ENCODE peak calls at places on chromosome 21, in eight cellular contexts. One of them, this sample, is unnamed.

GRCh38 chr21:15732290-15732995 is 2.7 kb downstream of the USP25 start:
- DNase-seq in esophagus muscularis mucosa: no peak
- DNase-seq in thoracic aorta: no peak
- DNase-seq in mammary epithelial cell: peak
- DNase-seq in stomach: no peak
- DNase-seq in left lung: no peak
- DNase-seq in heart left ventricle: no peak
- DNase-seq in RWPE1: peak
- DNase-seq in this sample: no peak

GRCh38 chr21:42590431-42591131 is 62.8 kb upstream of the PDE9A start:
- DNase-seq in esophagus muscularis mucosa: no peak
- DNase-seq in thoracic aorta: no peak
- DNase-seq in mammary epithelial cell: no peak
- DNase-seq in stomach: no peak
- DNase-seq in left lung: no peak
- DNase-seq in heart left ventricle: no peak
- DNase-seq in RWPE1: no peak
- DNase-seq in this sample: no peak

GRCh38 chr21:14773777-14774345 is 227.7 kb upstream of the SAMSN1 start:
- DNase-seq in esophagus muscularis mucosa: no peak
- DNase-seq in thoracic aorta: no peak
- DNase-seq in mammary epithelial cell: peak
- DNase-seq in stomach: peak
- DNase-seq in left lung: peak
- DNase-seq in heart left ventricle: peak
- DNase-seq in RWPE1: peak
- DNase-seq in this sample: peak

GRCh38 chr21:35801388-35801787 is 258.9 kb downstream of the SETD4 start:
- DNase-seq in esophagus muscularis mucosa: no peak
- DNase-seq in thoracic aorta: no peak
- DNase-seq in mammary epithelial cell: no peak
- DNase-seq in stomach: no peak
- DNase-seq in left lung: no peak
- DNase-seq in heart left ventricle: no peak
- DNase-seq in RWPE1: no peak
- DNase-seq in this sample: no peak

GRCh38 chr21:32437729-32438128 is 25.2 kb downstream of the EVA1C start:
- DNase-seq in esophagus muscularis mucosa: no peak
- DNase-seq in thoracic aorta: no peak
- DNase-seq in mammary epithelial cell: no peak
- DNase-seq in stomach: no peak
- DNase-seq in left lung: no peak
- DNase-seq in heart left ventricle: no peak
- DNase-seq in RWPE1: no peak
- DNase-seq in this sample: no peak

GRCh38 chr21:39845581-39846130 is 21.6 kb upstream of the PCP4 start:
- DNase-seq in esophagus muscularis mucosa: peak
- DNase-seq in thoracic aorta: no peak
- DNase-seq in mammary epithelial cell: no peak
- DNase-seq in stomach: no peak
- DNase-seq in left lung: no peak
- DNase-seq in heart left ventricle: no peak
- DNase-seq in RWPE1: no peak
- DNase-seq in this sample: no peak

GRCh38 chr21:28771790-28772501 is 220.7 kb downstream of the LTN1 start:
- DNase-seq in esophagus muscularis mucosa: no peak
- DNase-seq in thoracic aorta: peak
- DNase-seq in mammary epithelial cell: peak
- DNase-seq in stomach: no peak
- DNase-seq in left lung: no peak
- DNase-seq in heart left ventricle: no peak
- DNase-seq in RWPE1: no peak
- DNase-seq in this sample: no peak

GRCh38 chr21:43290529-43291346 is 121.9 kb downstream of the CRYAA start:
- DNase-seq in esophagus muscularis mucosa: no peak
- DNase-seq in thoracic aorta: no peak
- DNase-seq in mammary epithelial cell: no peak
- DNase-seq in stomach: no peak
- DNase-seq in left lung: no peak
- DNase-seq in heart left ventricle: peak
- DNase-seq in RWPE1: no peak
- DNase-seq in this sample: no peak

GRCh38 chr21:17537299-17537698 is 24.5 kb downstream of the CXADR start:
- DNase-seq in esophagus muscularis mucosa: no peak
- DNase-seq in thoracic aorta: no peak
- DNase-seq in mammary epithelial cell: peak
- DNase-seq in stomach: no peak
- DNase-seq in left lung: no peak
- DNase-seq in heart left ventricle: no peak
- DNase-seq in RWPE1: peak
- DNase-seq in this sample: no peak

GRCh38 chr21:35395728-35396127 is 346.6 kb upstream of the RUNX1 start:
- DNase-seq in esophagus muscularis mucosa: no peak
- DNase-seq in thoracic aorta: no peak
- DNase-seq in mammary epithelial cell: peak
- DNase-seq in stomach: no peak
- DNase-seq in left lung: no peak
- DNase-seq in heart left ventricle: no peak
- DNase-seq in RWPE1: peak
- DNase-seq in this sample: no peak

GRCh38 chr21:31497939-31498338 is 153.9 kb upstream of the TIAM1 start:
- DNase-seq in esophagus muscularis mucosa: no peak
- DNase-seq in thoracic aorta: no peak
- DNase-seq in mammary epithelial cell: no peak
- DNase-seq in stomach: no peak
- DNase-seq in left lung: no peak
- DNase-seq in heart left ventricle: no peak
- DNase-seq in RWPE1: no peak
- DNase-seq in this sample: no peak

GRCh38 chr21:31374430-31374829 is 30.4 kb upstream of the TIAM1 start:
- DNase-seq in esophagus muscularis mucosa: no peak
- DNase-seq in thoracic aorta: no peak
- DNase-seq in mammary epithelial cell: no peak
- DNase-seq in stomach: no peak
- DNase-seq in left lung: no peak
- DNase-seq in heart left ventricle: no peak
- DNase-seq in RWPE1: no peak
- DNase-seq in this sample: no peak

GRCh38 chr21:21232320-21232719 is 234.1 kb downstream of the NCAM2 start:
- DNase-seq in esophagus muscularis mucosa: no peak
- DNase-seq in thoracic aorta: no peak
- DNase-seq in mammary epithelial cell: no peak
- DNase-seq in stomach: no peak
- DNase-seq in left lung: no peak
- DNase-seq in heart left ventricle: no peak
- DNase-seq in RWPE1: no peak
- DNase-seq in this sample: no peak

GRCh38 chr21:41477641-41478318 is 30.2 kb downstream of the TMPRSS2 start:
- DNase-seq in esophagus muscularis mucosa: no peak
- DNase-seq in thoracic aorta: no peak
- DNase-seq in mammary epithelial cell: peak
- DNase-seq in stomach: peak
- DNase-seq in left lung: no peak
- DNase-seq in heart left ventricle: no peak
- DNase-seq in RWPE1: no peak
- DNase-seq in this sample: no peak
- H3K27ac ChIP-seq in esophagus muscularis mucosa: no peak
- H3K27ac ChIP-seq in thoracic aorta: no peak
- H3K27ac ChIP-seq in mammary epithelial cell: no peak
- H3K27ac ChIP-seq in stomach: peak
- H3K27ac ChIP-seq in left lung: peak
- H3K27ac ChIP-seq in heart left ventricle: no peak
- H3K27ac ChIP-seq in RWPE1: no peak
- H3K27ac ChIP-seq in this sample: no peak

DNA sequence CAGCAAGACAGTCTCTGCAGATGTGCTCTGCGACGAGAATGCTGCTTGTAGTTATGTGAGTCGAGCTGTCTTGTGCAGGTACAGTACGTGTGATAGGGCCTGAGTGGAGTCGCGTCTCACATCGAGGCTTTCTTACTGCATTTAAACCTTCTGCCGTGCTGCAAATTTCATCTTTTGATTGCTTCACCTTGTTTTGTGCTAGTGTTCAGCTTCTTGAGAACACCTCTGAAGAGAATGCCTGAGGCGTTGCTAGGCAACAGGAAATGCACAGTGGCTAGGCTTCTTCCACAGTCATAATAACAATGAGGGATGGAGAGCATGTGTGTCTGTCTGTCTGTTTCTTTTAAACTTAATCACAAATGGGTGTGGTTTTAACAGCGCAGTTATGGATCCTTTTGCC is 52.9 kb downstream of the MRPS6 start:
- DNase-seq in esophagus muscularis mucosa: no peak
- DNase-seq in thoracic aorta: no peak
- DNase-seq in mammary epithelial cell: peak
- DNase-seq in stomach: no peak
- DNase-seq in left lung: no peak
- DNase-seq in heart left ventricle: no peak
- DNase-seq in RWPE1: peak
- DNase-seq in this sample: no peak
- H3K27ac ChIP-seq in esophagus muscularis mucosa: peak
- H3K27ac ChIP-seq in thoracic aorta: peak
- H3K27ac ChIP-seq in mammary epithelial cell: peak
- H3K27ac ChIP-seq in stomach: peak
- H3K27ac ChIP-seq in left lung: no peak
- H3K27ac ChIP-seq in heart left ventricle: no peak
- H3K27ac ChIP-seq in RWPE1: peak
- H3K27ac ChIP-seq in this sample: no peak

GRCh38 chr21:29940993-29941392 is 1.2 kb upstream of the GRIK1 start:
- DNase-seq in esophagus muscularis mucosa: no peak
- DNase-seq in thoracic aorta: no peak
- DNase-seq in mammary epithelial cell: no peak
- DNase-seq in stomach: no peak
- DNase-seq in left lung: no peak
- DNase-seq in heart left ventricle: no peak
- DNase-seq in RWPE1: no peak
- DNase-seq in this sample: no peak
- H3K27ac ChIP-seq in esophagus muscularis mucosa: no peak
- H3K27ac ChIP-seq in thoracic aorta: no peak
- H3K27ac ChIP-seq in mammary epithelial cell: no peak
- H3K27ac ChIP-seq in stomach: no peak
- H3K27ac ChIP-seq in left lung: no peak
- H3K27ac ChIP-seq in heart left ventricle: no peak
- H3K27ac ChIP-seq in RWPE1: no peak
- H3K27ac ChIP-seq in this sample: no peak

GRCh38 chr21:30340714-30341573 is 3.5 kb upstream of the KRTAP27-1 start:
- DNase-seq in esophagus muscularis mucosa: no peak
- DNase-seq in thoracic aorta: no peak
- DNase-seq in mammary epithelial cell: peak
- DNase-seq in stomach: peak
- DNase-seq in left lung: no peak
- DNase-seq in heart left ventricle: peak
- DNase-seq in RWPE1: peak
- DNase-seq in this sample: no peak
- H3K27ac ChIP-seq in esophagus muscularis mucosa: no peak
- H3K27ac ChIP-seq in thoracic aorta: no peak
- H3K27ac ChIP-seq in mammary epithelial cell: no peak
- H3K27ac ChIP-seq in stomach: no peak
- H3K27ac ChIP-seq in left lung: no peak
- H3K27ac ChIP-seq in heart left ventricle: no peak
- H3K27ac ChIP-seq in RWPE1: no peak
- H3K27ac ChIP-seq in this sample: no peak

DNA sequence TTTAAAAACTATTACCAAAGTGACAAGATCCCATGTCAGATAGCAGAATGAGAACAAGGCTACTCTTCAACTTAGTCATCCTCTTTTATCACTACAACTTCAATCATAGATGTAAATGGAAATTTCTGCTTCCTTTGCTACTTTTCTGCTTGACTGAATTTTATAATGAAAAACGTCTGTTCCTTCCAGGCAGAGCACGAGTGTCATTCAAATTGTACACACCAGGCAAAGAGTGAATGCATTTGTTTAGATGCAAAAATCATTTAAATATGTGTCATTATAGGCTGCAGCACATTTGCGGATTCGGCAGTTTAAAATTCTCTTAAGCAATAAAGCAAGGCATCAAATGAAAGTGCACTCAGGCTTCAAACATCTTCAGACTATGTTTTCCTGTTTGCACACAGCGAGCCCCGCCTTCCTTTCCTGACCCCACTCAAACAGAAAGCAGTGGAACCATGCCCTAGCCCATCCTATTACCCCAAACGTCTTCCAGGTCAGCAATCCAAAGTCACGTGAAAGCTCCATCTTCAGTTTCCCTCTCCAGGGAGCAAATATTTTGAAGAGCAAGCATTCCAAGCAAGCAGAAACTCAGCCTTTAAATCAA is 99.6 kb downstream of the APP start:
- DNase-seq in esophagus muscularis mucosa: no peak
- DNase-seq in thoracic aorta: no peak
- DNase-seq in mammary epithelial cell: no peak
- DNase-seq in stomach: no peak
- DNase-seq in left lung: peak
- DNase-seq in heart left ventricle: no peak
- DNase-seq in RWPE1: no peak
- DNase-seq in this sample: no peak
- H3K27ac ChIP-seq in esophagus muscularis mucosa: no peak
- H3K27ac ChIP-seq in thoracic aorta: no peak
- H3K27ac ChIP-seq in mammary epithelial cell: no peak
- H3K27ac ChIP-seq in stomach: no peak
- H3K27ac ChIP-seq in left lung: peak
- H3K27ac ChIP-seq in heart left ventricle: no peak
- H3K27ac ChIP-seq in RWPE1: no peak
- H3K27ac ChIP-seq in this sample: no peak